ENCODE peak calls at places on chromosomes 13 and 19, in ten cellular contexts. C, Y, S, L, X, K, P, D, M and G are unnamed samples. For H3K4me1, the result is how much of the 10 kb centered on the place peaks cover.

GRCh38 chr19:29680447-29680846 is 15.2 kb downstream of the PLEKHF1 start:
- DNase-seq in C (no peak), Y (peak), S (no peak), L (peak), X (no peak), K (no peak), P (no peak), D (no peak), M (no peak), G (no peak)

GRCh38 chr13:57630661-57631606 is 610 bp upstream of the PCDH17 start:
- DNase-seq in C (no peak), Y (no peak), S (no peak), L (no peak), X (no peak), K (no peak), P (no peak), D (no peak), M (peak), G (peak)

GRCh38 chr13:65914707-65915106 is 1315.4 kb downstream of the PCDH9 start:
- DNase-seq in C (peak), Y (no peak), S (no peak), L (no peak), X (no peak), K (no peak), P (no peak), D (no peak), M (peak), G (no peak)

GRCh38 chr13:106691861-106692260 is 123.9 kb upstream of the ARGLU1 start:
- DNase-seq in C (no peak), Y (no peak), S (no peak), L (no peak), X (no peak), K (no peak), P (no peak), D (no peak), M (no peak), G (no peak)

GRCh38 chr13:78298657-78299056 is 304.7 kb downstream of the POU4F1 start:
- DNase-seq in C (no peak), Y (no peak), S (no peak), L (no peak), X (no peak), K (no peak), P (no peak), D (no peak), M (peak), G (no peak)

GRCh38 chr13:44311011-44311481 is 62.6 kb upstream of the SERP2 start:
- DNase-seq in C (peak), Y (peak), S (no peak), L (no peak), X (no peak), K (peak), P (no peak), D (no peak), M (no peak), G (no peak)

GRCh38 chr13:47546265-47546962 is 454.7 kb downstream of the SUCLA2 start:
- DNase-seq in C (no peak), Y (no peak), S (no peak), L (no peak), X (no peak), K (no peak), P (no peak), D (no peak), M (no peak), G (no peak)

GRCh38 chr19:38034153-38034835 is 127.3 kb downstream of the SIPA1L3 start:
- DNase-seq in C (peak), Y (no peak), S (no peak), L (no peak), X (no peak), K (no peak), P (no peak), D (peak), M (no peak), G (no peak)

GRCh38 chr13:20815469-20815868 is 41.7 kb upstream of the EEF1AKMT1 start:
- DNase-seq in C (peak), Y (no peak), S (no peak), L (no peak), X (no peak), K (no peak), P (no peak), D (no peak), M (peak), G (no peak)

GRCh38 chr13:112959206-112959605 is 9.8 kb upstream of the MCF2L start:
- DNase-seq in C (no peak), Y (peak), S (peak), L (peak), X (no peak), K (peak), P (peak), D (no peak), M (no peak), G (peak)

GRCh38 chr19:18869781-18870530 is 26.0 kb downstream of the CERS1 start:
- DNase-seq in C (no peak), Y (no peak), S (no peak), L (no peak), X (no peak), K (no peak), P (no peak), D (no peak), M (no peak), G (no peak)

GRCh38 chr13:99417151-99417820 is 84.0 kb upstream of the TM9SF2 start:
- DNase-seq in C (no peak), Y (peak), S (peak), L (no peak), X (no peak), K (no peak), P (no peak), D (no peak), M (no peak), G (no peak)

GRCh38 chr13:31056650-31057275 is 104.9 kb downstream of the HSPH1 start:
- DNase-seq in C (peak), Y (no peak), S (no peak), L (no peak), X (no peak), K (no peak), P (no peak), D (no peak), M (no peak), G (no peak)

GRCh38 chr19:4456843-4457653 is 546 bp downstream of the UBXN6 start:
- DNase-seq in C (peak), Y (peak), S (peak), L (no peak), X (no peak), K (no peak), P (peak), D (peak), M (peak), G (peak)

GRCh38 chr13:99002191-99002710 is 24.4 kb upstream of the DOCK9 start:
- DNase-seq in C (no peak), Y (no peak), S (no peak), L (no peak), X (no peak), K (no peak), P (no peak), D (no peak), M (no peak), G (no peak)

GRCh38 chr13:33940256-33940655 is 122.3 kb downstream of the RFC3 start:
- DNase-seq in C (no peak), Y (no peak), S (no peak), L (no peak), X (no peak), K (no peak), P (no peak), D (no peak), M (no peak), G (no peak)

GRCh38 chr19:10517361-10517759 is at the start of gene S1PR5:
- DNase-seq in C (no peak), Y (no peak), S (no peak), L (no peak), X (no peak), K (no peak), P (no peak), D (no peak), M (no peak), G (no peak)

GRCh38 chr13:30576528-30576927 is 41.2 kb upstream of the USPL1 start:
- DNase-seq in C (peak), Y (no peak), S (no peak), L (no peak), X (no peak), K (no peak), P (no peak), D (peak), M (no peak), G (peak)

GRCh38 chr13:70087247-70087646 is 20.4 kb upstream of the ATXN8OS start:
- DNase-seq in C (no peak), Y (no peak), S (no peak), L (no peak), X (no peak), K (no peak), P (no peak), D (no peak), M (no peak), G (no peak)

GRCh38 chr19:36140289-36141038 is 598 bp downstream of the CAPNS1 start:
- DNase-seq in C (peak), Y (peak), S (peak), L (no peak), X (no peak), K (peak), P (peak), D (peak), M (peak), G (peak)

GRCh38 chr13:35514801-35515502 is 38.5 kb upstream of the MAB21L1 start:
- DNase-seq in C (no peak), Y (no peak), S (no peak), L (no peak), X (no peak), K (no peak), P (no peak), D (no peak), M (no peak), G (no peak)

GRCh38 chr13:49587311-49587847 is 2.0 kb upstream of the RCBTB1 start:
- DNase-seq in C (peak), Y (no peak), S (no peak), L (no peak), X (no peak), K (no peak), P (no peak), D (no peak), M (no peak), G (no peak)

GRCh38 chr13:33932765-33933406 is 114.9 kb downstream of the RFC3 start:
- DNase-seq in C (peak), Y (no peak), S (no peak), L (no peak), X (no peak), K (no peak), P (no peak), D (no peak), M (no peak), G (no peak)

GRCh38 chr19:55913643-55914268 is 18.4 kb downstream of the NLRP13 start:
- DNase-seq in C (no peak), Y (no peak), S (no peak), L (no peak), X (peak), K (no peak), P (no peak), D (no peak), M (no peak), G (no peak)

GRCh38 chr13:29884671-29885424 is 34.4 kb upstream of the UBL3 start:
- DNase-seq in C (peak), Y (no peak), S (peak), L (no peak), X (no peak), K (no peak), P (no peak), D (no peak), M (no peak), G (no peak)

GRCh38 chr19:33815410-33816340 is 19.0 kb downstream of the KCTD15 start:
- DNase-seq in C (peak), Y (no peak), S (no peak), L (peak), X (no peak), K (no peak), P (no peak), D (no peak), M (no peak), G (peak)
- H3K4me1 ChIP-seq in C (under half), Y (under half), S (under half), L (under half), X (under half), K (under half), P (under half), D (under half), M (under half), G (under half)

DNA sequence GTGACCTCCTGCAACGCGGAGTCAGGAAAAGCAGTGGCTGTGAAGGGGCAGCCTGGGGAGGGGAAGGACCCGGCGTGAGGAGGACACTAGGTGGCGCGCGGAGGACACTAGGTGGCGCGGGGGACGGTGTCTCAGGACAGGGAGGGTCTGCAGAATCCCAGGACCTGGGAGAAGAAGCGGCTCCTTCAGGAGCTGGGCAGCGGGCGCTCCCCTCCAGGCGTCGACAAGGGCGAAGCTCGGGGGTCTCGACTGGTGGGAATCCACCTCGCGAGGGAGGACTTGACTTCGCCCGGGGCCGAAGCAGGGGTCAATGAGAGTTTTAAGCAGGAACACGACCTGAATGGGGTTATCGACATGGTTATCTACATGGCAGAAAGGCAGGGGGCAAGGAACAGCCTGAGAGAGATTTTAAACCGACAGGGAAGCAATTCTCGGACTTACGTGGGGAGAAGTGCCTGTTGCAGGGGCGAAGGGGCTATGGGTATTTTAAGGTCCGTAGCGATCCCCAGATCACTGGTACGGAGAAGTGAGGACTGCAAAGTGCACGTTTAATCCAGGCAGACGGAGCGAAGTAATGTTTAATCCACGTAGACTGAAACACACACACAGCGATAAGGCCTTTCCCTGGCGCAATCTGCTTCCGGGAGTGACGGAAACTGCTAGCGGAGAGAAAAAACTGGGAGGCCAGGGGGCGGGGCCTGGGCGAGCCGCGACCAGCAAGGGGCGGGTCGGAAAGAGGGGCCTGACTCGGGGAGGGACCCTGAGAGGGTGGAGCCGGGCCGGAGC is at the start of gene ZNF616:
- DNase-seq in C (peak), Y (peak), S (peak), L (peak), X (peak), K (peak), P (peak), D (peak), M (peak), G (peak)
- TF ChIP-seq POLR2A in C (peak), Y (peak), S (peak), L (no peak), X (no peak), K (peak), P (peak), D (peak), M (peak), G (peak)

GRCh38 chr19:57389194-57389729 is 392 bp upstream of the ZNF548 start:
- DNase-seq in C (no peak), Y (no peak), S (no peak), L (no peak), X (no peak), K (no peak), P (no peak), D (no peak), M (no peak), G (no peak)

GRCh38 chr19:57395710-57396109 is 6.1 kb downstream of the ZNF548 start:
- DNase-seq in C (no peak), Y (no peak), S (no peak), L (no peak), X (no peak), K (no peak), P (no peak), D (no peak), M (no peak), G (no peak)

DNA sequence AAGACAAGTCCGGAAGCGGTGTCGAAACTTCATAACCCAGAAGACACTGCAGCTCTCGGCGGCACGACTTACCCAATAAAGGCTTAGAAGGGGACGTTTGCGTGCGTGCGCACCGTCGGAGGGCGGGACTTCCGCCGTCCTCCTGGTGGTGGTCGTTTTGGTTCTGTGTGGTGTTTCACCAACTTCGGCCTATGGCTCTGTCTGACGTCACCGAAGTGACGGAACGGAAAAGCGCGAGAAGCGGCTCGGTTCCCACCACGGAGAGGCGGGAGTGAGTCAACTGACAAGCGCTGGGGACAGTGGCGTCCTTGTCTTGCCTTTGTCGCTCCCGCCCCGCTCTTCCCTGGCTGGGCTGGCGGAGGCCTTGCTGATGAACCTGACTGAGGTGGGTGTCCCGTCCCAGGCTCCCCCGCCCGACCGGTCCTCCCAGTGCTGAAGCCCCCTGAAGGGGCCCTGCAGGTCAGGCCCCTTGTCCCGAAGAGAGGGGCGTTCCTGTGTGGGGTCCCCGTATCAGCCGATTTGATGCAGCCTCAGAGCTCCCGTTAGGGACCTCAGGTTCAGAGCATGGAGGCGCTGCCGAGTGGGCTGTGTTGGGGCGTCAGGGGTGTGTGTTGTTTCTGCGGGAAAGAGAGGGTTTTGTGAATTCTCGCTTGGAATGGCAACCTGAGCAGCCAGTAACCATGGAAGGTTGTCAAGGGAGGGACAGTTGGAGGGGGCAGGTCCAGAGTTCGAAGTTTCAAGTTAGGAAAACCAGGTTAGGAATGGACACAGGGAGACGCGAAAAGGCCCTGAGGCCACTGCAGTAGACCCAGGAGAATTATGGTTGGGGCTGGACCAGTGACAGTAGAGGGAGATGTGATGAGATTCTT is at the start of gene ZNF548:
- DNase-seq in C (peak), Y (peak), S (peak), L (peak), X (peak), K (peak), P (peak), D (peak), M (peak), G (peak)
- TF ChIP-seq CTCF in C (peak), Y (no peak), S (peak), L (peak), X (no peak), K (peak), P (peak), D (peak), M (peak), G (peak)

GRCh38 chr19:13063461-13064091 is 39.1 kb downstream of the LYL1 start:
- DNase-seq in C (no peak), Y (no peak), S (no peak), L (no peak), X (no peak), K (no peak), P (no peak), D (no peak), M (no peak), G (no peak)
- H3K4me1 ChIP-seq in C (under half), Y (half or more), S (half or more), L (half or more), X (under half), K (half or more), P (under half), D (half or more), M (under half), G (under half)

DNA sequence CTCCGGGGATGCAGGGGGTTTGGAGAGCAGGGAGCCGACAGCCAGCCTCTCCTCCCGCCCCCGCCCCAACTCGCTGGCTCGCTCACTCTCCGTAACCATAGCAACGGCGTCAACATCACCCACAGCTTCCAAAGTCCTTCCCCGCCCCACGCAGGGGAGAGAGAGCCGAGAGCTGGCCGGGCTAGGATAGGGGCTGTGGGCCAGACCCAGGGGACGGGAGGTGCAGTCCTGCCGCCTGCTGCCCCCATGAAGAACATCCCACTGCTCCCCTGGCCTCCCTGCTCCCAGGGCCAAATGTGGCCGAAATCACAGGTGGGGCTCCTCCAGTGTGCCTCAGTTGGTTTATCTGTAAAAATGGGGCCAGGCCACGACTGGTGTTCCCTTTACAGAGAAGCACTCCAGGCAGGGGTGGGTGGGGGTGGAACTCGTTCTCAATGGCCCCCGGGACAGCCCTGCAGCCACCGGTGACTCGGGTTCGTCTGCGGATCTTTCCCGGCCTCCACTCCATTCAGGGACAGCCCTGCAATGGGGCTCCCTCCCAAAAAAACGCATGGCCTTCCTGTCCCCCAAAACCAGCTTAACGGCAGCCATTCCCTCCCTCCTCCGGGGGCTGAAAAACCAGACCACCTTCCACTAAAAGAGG is 3.1 kb downstream of the KLF16 start:
- DNase-seq in C (peak), Y (no peak), S (peak), L (no peak), X (no peak), K (peak), P (peak), D (no peak), M (no peak), G (peak)
- TF ChIP-seq POLR2A in C (peak), Y (no peak), S (no peak), L (no peak), X (no peak), K (no peak), P (no peak), D (no peak), M (no peak), G (no peak)